ENCODE peak calls at places on chromosomes 12 and 14, in eight cellular contexts. S, W, A, O, X, Z, H and L are unnamed samples.

GRCh38 chr12:6952121-6952859 is 1.1 kb downstream of the PTPN6 start:
- DNase-seq in S (peak; percentile 12), W (no peak), A (no peak), O (no peak), X (no peak), Z (no peak), H (no peak), L (no peak)

GRCh38 chr12:108253540-108253939 is 85.6 kb downstream of the CMKLR1 start:
- DNase-seq in S (no peak), W (no peak), A (peak; percentile 39), O (no peak), X (no peak), Z (no peak), H (no peak), L (no peak)

GRCh38 chr12:89259831-89260230 is 92.5 kb downstream of the DUSP6 start:
- DNase-seq in S (no peak), W (no peak), A (no peak), O (no peak), X (no peak), Z (no peak), H (no peak), L (no peak)

GRCh38 chr14:60602312-60602711 is 47.0 kb downstream of the SIX1 start:
- DNase-seq in S (no peak), W (no peak), A (no peak), O (no peak), X (no peak), Z (no peak), H (no peak), L (no peak)

GRCh38 chr12:75646329-75646940 is 135.0 kb upstream of the KRR1 start:
- DNase-seq in S (no peak), W (no peak), A (no peak), O (no peak), X (no peak), Z (no peak), H (no peak), L (no peak)

GRCh38 chr14:69268763-69269162 is 8.8 kb downstream of the GALNT16 start:
- DNase-seq in S (no peak), W (no peak), A (no peak), O (no peak), X (no peak), Z (no peak), H (no peak), L (no peak)

GRCh38 chr14:76752744-76753143 is 8.5 kb upstream of the VASH1 start:
- DNase-seq in S (no peak), W (peak; percentile 64), A (peak; percentile 0), O (no peak), X (no peak), Z (no peak), H (peak; percentile 99), L (no peak)

GRCh38 chr12:42130670-42131402 is 13.8 kb downstream of the GXYLT1 start:
- DNase-seq in S (no peak), W (no peak), A (no peak), O (no peak), X (no peak), Z (no peak), H (no peak), L (no peak)

GRCh38 chr12:116012757-116013156 is 264.7 kb downstream of the MED13L start:
- DNase-seq in S (no peak), W (no peak), A (no peak), O (no peak), X (no peak), Z (no peak), H (no peak), L (no peak)

GRCh38 chr14:37546621-37547447 is 48.2 kb downstream of the FOXA1 start:
- DNase-seq in S (no peak), W (no peak), A (no peak), O (no peak), X (no peak), Z (peak; percentile 49), H (no peak), L (no peak)

GRCh38 chr12:85155791-85156190 is 119.6 kb downstream of the LRRIQ1 start:
- DNase-seq in S (no peak), W (no peak), A (peak; percentile 32), O (no peak), X (no peak), Z (no peak), H (no peak), L (no peak)

GRCh38 chr12:2692156-2692555 is 102.6 kb upstream of the FKBP4 start:
- DNase-seq in S (no peak), W (no peak), A (no peak), O (no peak), X (no peak), Z (no peak), H (no peak), L (no peak)

GRCh38 chr14:22477569-22478194 is 111.3 kb downstream of the DAD1 start:
- DNase-seq in S (no peak), W (no peak), A (no peak), O (no peak), X (no peak), Z (no peak), H (no peak), L (no peak)

GRCh38 chr14:50521912-50522341 is 10.4 kb downstream of the MAP4K5 start:
- DNase-seq in S (no peak), W (no peak), A (no peak), O (no peak), X (no peak), Z (no peak), H (no peak), L (no peak)

GRCh38 chr14:94113908-94114588 is 3.5 kb downstream of the IFI27 start:
- DNase-seq in S (no peak), W (no peak), A (no peak), O (no peak), X (no peak), Z (no peak), H (no peak), L (no peak)

GRCh38 chr14:66717571-66718140 is 209.7 kb downstream of the GPHN start:
- DNase-seq in S (no peak), W (no peak), A (no peak), O (no peak), X (no peak), Z (no peak), H (no peak), L (no peak)

GRCh38 chr12:30795660-30796507 is 41.1 kb upstream of the CAPRIN2 start:
- DNase-seq in S (peak; percentile 51), W (peak; percentile 92), A (peak; percentile 84), O (peak; percentile 26), X (peak; percentile 88), Z (peak; percentile 26), H (no peak), L (peak; percentile 31)

GRCh38 chr12:122909442-122910288 is 13.7 kb upstream of the VPS37B start:
- DNase-seq in S (peak; percentile 54), W (no peak), A (peak; percentile 75), O (no peak), X (peak; percentile 79), Z (no peak), H (peak; percentile 24), L (no peak)

GRCh38 chr14:35992816-35993511 is 166.8 kb downstream of the BRMS1L start:
- DNase-seq in S (no peak), W (no peak), A (no peak), O (no peak), X (no peak), Z (no peak), H (no peak), L (no peak)

GRCh38 chr14:76434220-76434619 is 58.3 kb downstream of the ESRRB start:
- DNase-seq in S (no peak), W (no peak), A (no peak), O (no peak), X (no peak), Z (no peak), H (no peak), L (no peak)

GRCh38 chr14:51884086-51884927 is 23.9 kb downstream of the GNG2 start:
- DNase-seq in S (no peak), W (no peak), A (no peak), O (no peak), X (no peak), Z (no peak), H (no peak), L (no peak)

GRCh38 chr14:61561144-61561543 is 134.2 kb upstream of the HIF1A start:
- DNase-seq in S (no peak), W (no peak), A (peak; percentile 11), O (no peak), X (no peak), Z (no peak), H (no peak), L (no peak)

GRCh38 chr12:25979059-25979458 is 20.6 kb downstream of the RASSF8 start:
- DNase-seq in S (no peak), W (no peak), A (peak; percentile 49), O (no peak), X (no peak), Z (no peak), H (no peak), L (no peak)

GRCh38 chr14:23910081-23910875 is 43.3 kb upstream of the DHRS4 start:
- DNase-seq in S (no peak), W (no peak), A (peak; percentile 69), O (no peak), X (peak; percentile 86), Z (peak; percentile 64), H (peak; percentile 53), L (peak; percentile 54)

GRCh38 chr14:52706286-52706685 is 714 bp upstream of the PSMC6 start:
- DNase-seq in S (no peak), W (no peak), A (no peak), O (peak; percentile 38), X (no peak), Z (no peak), H (no peak), L (no peak)

GRCh38 chr12:50192908-50193307 is 25.7 kb upstream of the CERS5 start:
- DNase-seq in S (no peak), W (no peak), A (no peak), O (no peak), X (no peak), Z (no peak), H (no peak), L (no peak)